ENCODE peak calls at places on chromosomes 7 and 10, in nine cellular contexts. Z is mammary epithelial cell, S is fibroblast of lung, X is PC-3, R is neural progenitor cell, Q is K562, A is GM23248, E is hepatocyte, B is DND-41. O is an unnamed sample. For H3K4me1, the result is how much of the 10 kb centered on the place peaks cover.

GRCh38 chr10:95214369-95214768 is 20.3 kb downstream of the ACSM6 start:
- DNase-seq in Z (peak), S (peak), X (peak), R (no peak), Q (no peak), A (peak), E (no peak), B (no peak), O (no peak)

GRCh38 chr10:62492012-62492869 is 118.1 kb downstream of the ZNF365 start:
- DNase-seq in Z (peak), S (peak), X (peak), R (peak), Q (peak), A (peak), E (peak), B (no peak), O (peak)

GRCh38 chr7:106392565-106392964 is 107.8 kb upstream of the NAMPT start:
- DNase-seq in Z (peak), S (no peak), X (peak), R (no peak), Q (no peak), A (no peak), E (no peak), B (no peak), O (no peak)

GRCh38 chr10:118816471-118817168 is 61.9 kb upstream of the CACUL1 start:
- DNase-seq in Z (no peak), S (no peak), X (no peak), R (no peak), Q (no peak), A (no peak), E (no peak), B (no peak), O (no peak)

GRCh38 chr10:78471723-78472541 is 438.3 kb downstream of the RPS24 start:
- DNase-seq in Z (no peak), S (no peak), X (no peak), R (no peak), Q (no peak), A (no peak), E (peak), B (no peak), O (no peak)

GRCh38 chr7:48285365-48285764 is 114.1 kb downstream of the ABCA13 start:
- DNase-seq in Z (peak), S (peak), X (peak), R (no peak), Q (no peak), A (peak), E (no peak), B (no peak), O (no peak)

GRCh38 chr10:35554036-35554435 is 51.1 kb upstream of the GJD4 start:
- DNase-seq in Z (no peak), S (no peak), X (no peak), R (peak), Q (no peak), A (no peak), E (no peak), B (no peak), O (no peak)

GRCh38 chr7:149878523-149878921 is 4.8 kb downstream of the ATP6V0E2 start:
- DNase-seq in Z (no peak), S (no peak), X (no peak), R (no peak), Q (no peak), A (no peak), E (no peak), B (no peak), O (no peak)

GRCh38 chr10:131722525-131723264 is 178.1 kb upstream of the PPP2R2D start:
- DNase-seq in Z (no peak), S (no peak), X (no peak), R (no peak), Q (no peak), A (no peak), E (no peak), B (no peak), O (no peak)

GRCh38 chr10:31320598-31321211 is 1.7 kb downstream of the ZEB1 start:
- DNase-seq in Z (peak), S (peak), X (peak), R (peak), Q (peak), A (peak), E (peak), B (peak), O (peak)
- TF ChIP-seq EZH2 in Z (peak), S (no peak), X (no peak), R (peak), Q (no peak), A (no peak), E (peak), B (no peak), O (no peak)

DNA sequence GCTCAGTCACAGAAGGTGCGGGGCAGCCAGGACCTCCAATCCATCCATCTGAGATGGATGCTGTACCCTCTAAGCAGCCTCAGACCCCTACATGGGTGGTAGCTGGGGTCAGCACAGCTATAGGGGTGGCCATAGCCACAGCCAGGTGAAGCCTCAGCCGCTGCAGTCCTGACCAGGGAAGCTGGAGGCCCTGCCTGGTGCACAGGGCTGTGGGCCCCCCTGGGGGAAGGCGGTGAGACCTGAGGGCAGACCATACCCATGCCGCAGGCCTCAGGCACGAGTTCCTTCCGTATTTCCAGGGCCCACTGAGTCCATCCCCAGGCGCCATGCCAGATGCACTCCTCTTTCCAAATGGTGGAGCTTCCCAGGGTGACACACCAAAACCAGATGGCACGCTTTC is 96.6 kb upstream of the KDM7A start:
- DNase-seq in Z (no peak), S (no peak), X (no peak), R (no peak), Q (no peak), A (no peak), E (no peak), B (no peak), O (no peak)
- H3K4me1 ChIP-seq in Z (under half), S (under half), X (under half), R (under half), Q (under half), A (under half), E (under half), B (under half), O (under half)

DNA sequence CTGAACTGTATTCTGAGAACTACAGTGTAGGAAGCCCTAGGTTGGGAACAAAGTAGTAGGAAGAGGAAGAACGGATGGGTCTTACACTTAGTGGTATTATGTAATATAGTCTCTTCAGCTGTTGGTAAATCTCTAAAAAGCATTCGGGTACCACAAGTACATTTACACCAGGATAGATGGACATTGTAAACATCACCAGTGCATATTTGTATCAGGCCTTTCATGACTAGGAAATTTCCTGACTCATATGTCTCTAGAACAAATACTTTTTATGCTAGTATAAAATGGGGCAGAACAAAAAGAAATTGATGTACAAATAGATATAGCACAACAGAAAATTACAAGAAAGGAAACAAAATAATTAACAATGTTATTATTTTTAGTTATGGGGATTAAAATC is 21.5 kb upstream of the OR6B1 start:
- DNase-seq in Z (no peak), S (no peak), X (peak), R (no peak), Q (no peak), A (peak), E (no peak), B (no peak), O (no peak)
- TF ChIP-seq EZH2 in Z (no peak), S (no peak), X (no peak), R (no peak), Q (no peak), A (no peak), E (no peak), B (no peak), O (no peak)

GRCh38 chr10:34539533-34540315 is 275.4 kb downstream of the PARD3 start:
- DNase-seq in Z (no peak), S (no peak), X (no peak), R (no peak), Q (no peak), A (peak), E (peak), B (no peak), O (no peak)
- H3K4me1 ChIP-seq in Z (under half), S (under half), X (under half), R (under half), Q (under half), A (under half), E (under half), B (under half), O (under half)

GRCh38 chr7:4806983-4807625 is 31.7 kb downstream of the AP5Z1 start:
- DNase-seq in Z (no peak), S (no peak), X (no peak), R (no peak), Q (no peak), A (no peak), E (no peak), B (no peak), O (no peak)
- TF ChIP-seq EZH2 in Z (no peak), S (no peak), X (no peak), R (no peak), Q (no peak), A (no peak), E (no peak), B (no peak), O (no peak)

O was measured in astrocyte.